ENCODE peak calls at places on chromosome 19, in five cellular contexts. One of them, this sample, is unnamed.

GRCh38 chr19:16366433-16367268 is 42.0 kb downstream of the KLF2 start:
- DNase-seq in GM12865: peak; percentile 92
- DNase-seq in Calu3: no peak
- DNase-seq in HCT116: no peak
- DNase-seq in coronary artery: no peak
- DNase-seq in this sample: no peak

GRCh38 chr19:13859361-13859880 is 17.5 kb upstream of the NANOS3 start:
- DNase-seq in GM12865: no peak
- DNase-seq in HCT116: no peak
- DNase-seq in Calu3: no peak
- DNase-seq in coronary artery: no peak
- DNase-seq in this sample: no peak

GRCh38 chr19:51535535-51535934 is 4.1 kb upstream of the SIGLEC6 start:
- DNase-seq in coronary artery: no peak
- DNase-seq in HCT116: no peak
- DNase-seq in Calu3: no peak
- DNase-seq in GM12865: peak; percentile 17
- DNase-seq in this sample: no peak

GRCh38 chr19:17054746-17055145 is 20.5 kb downstream of the HAUS8 start:
- DNase-seq in HCT116: no peak
- DNase-seq in Calu3: no peak
- DNase-seq in coronary artery: no peak
- DNase-seq in GM12865: no peak
- DNase-seq in this sample: no peak

GRCh38 chr19:5700455-5701092 is 10.5 kb downstream of the RPL36 start:
- DNase-seq in HCT116: no peak
- DNase-seq in Calu3: no peak
- DNase-seq in coronary artery: peak; percentile 61
- DNase-seq in GM12865: peak; percentile 6
- DNase-seq in this sample: no peak

GRCh38 chr19:31574251-31574973 is 225.2 kb upstream of the TSHZ3 start:
- DNase-seq in HCT116: no peak
- DNase-seq in coronary artery: peak; percentile 22
- DNase-seq in GM12865: no peak
- DNase-seq in Calu3: no peak
- DNase-seq in this sample: no peak

GRCh38 chr19:7326105-7326877 is 22.4 kb upstream of the ARHGEF18 start:
- DNase-seq in GM12865: peak; percentile 69
- DNase-seq in coronary artery: no peak
- DNase-seq in HCT116: peak; percentile 39
- DNase-seq in Calu3: no peak
- DNase-seq in this sample: no peak

GRCh38 chr19:681029-681626 is 4.9 kb downstream of the FSTL3 start:
- DNase-seq in Calu3: peak; percentile 81
- DNase-seq in coronary artery: peak; percentile 95
- DNase-seq in HCT116: no peak
- DNase-seq in GM12865: peak; percentile 97
- DNase-seq in this sample: no peak

GRCh38 chr19:19552811-19553210 is 14.7 kb downstream of the CILP2 start:
- DNase-seq in HCT116: no peak
- DNase-seq in coronary artery: no peak
- DNase-seq in GM12865: peak; percentile 52
- DNase-seq in Calu3: peak; percentile 64
- DNase-seq in this sample: no peak

GRCh38 chr19:5338661-5339469 is 1.7 kb downstream of the PTPRS start:
- DNase-seq in HCT116: no peak
- DNase-seq in Calu3: no peak
- DNase-seq in coronary artery: no peak
- DNase-seq in GM12865: no peak
- DNase-seq in this sample: no peak

GRCh38 chr19:29263305-29264080 is 50.5 kb upstream of the UQCRFS1 start:
- DNase-seq in HCT116: no peak
- DNase-seq in Calu3: peak; percentile 73
- DNase-seq in GM12865: peak; percentile 49
- DNase-seq in coronary artery: peak; percentile 64
- DNase-seq in this sample: peak; percentile 46

GRCh38 chr19:46355234-46355990 is 8.5 kb downstream of the PPP5C start:
- DNase-seq in GM12865: no peak
- DNase-seq in HCT116: no peak
- DNase-seq in coronary artery: no peak
- DNase-seq in Calu3: peak; percentile 36
- DNase-seq in this sample: no peak

GRCh38 chr19:4379383-4380253 is 20.7 kb downstream of the SH3GL1 start:
- DNase-seq in GM12865: peak; percentile 72
- DNase-seq in HCT116: no peak
- DNase-seq in Calu3: peak; percentile 66
- DNase-seq in coronary artery: no peak
- DNase-seq in this sample: no peak

GRCh38 chr19:33303791-33304759 is 1.7 kb upstream of the CEBPA start:
- DNase-seq in coronary artery: peak; percentile 72
- DNase-seq in HCT116: no peak
- DNase-seq in Calu3: no peak
- DNase-seq in GM12865: no peak
- DNase-seq in this sample: no peak

GRCh38 chr19:42596391-42597071 is 1.8 kb upstream of the CEACAM8 start:
- DNase-seq in GM12865: peak; percentile 31
- DNase-seq in coronary artery: no peak
- DNase-seq in Calu3: peak; percentile 68
- DNase-seq in HCT116: no peak
- DNase-seq in this sample: peak; percentile 48

GRCh38 chr19:18470153-18470552 is 32.2 kb upstream of the ISYNA1 start:
- DNase-seq in HCT116: no peak
- DNase-seq in coronary artery: no peak
- DNase-seq in GM12865: peak; percentile 56
- DNase-seq in Calu3: peak; percentile 35
- DNase-seq in this sample: no peak

GRCh38 chr19:40542197-40542859 is 34.3 kb upstream of the SHKBP1 start:
- DNase-seq in HCT116: no peak
- DNase-seq in Calu3: no peak
- DNase-seq in coronary artery: peak; percentile 88
- DNase-seq in GM12865: no peak
- DNase-seq in this sample: no peak

GRCh38 chr19:14147797-14148605 is 11.6 kb upstream of the ASF1B start:
- DNase-seq in coronary artery: no peak
- DNase-seq in Calu3: peak; percentile 71
- DNase-seq in GM12865: peak; percentile 50
- DNase-seq in HCT116: peak; percentile 36
- DNase-seq in this sample: peak; percentile 67

GRCh38 chr19:56383826-56384605 is 9.3 kb downstream of the ZNF582 start:
- DNase-seq in HCT116: no peak
- DNase-seq in Calu3: no peak
- DNase-seq in GM12865: no peak
- DNase-seq in coronary artery: no peak
- DNase-seq in this sample: no peak

GRCh38 chr19:4172861-4173473 is 9.4 kb downstream of the SIRT6 start:
- DNase-seq in Calu3: peak; percentile 71
- DNase-seq in coronary artery: no peak
- DNase-seq in HCT116: no peak
- DNase-seq in GM12865: no peak
- DNase-seq in this sample: peak; percentile 85

GRCh38 chr19:49888478-49888901 is 8.2 kb downstream of the IL4I1 start:
- DNase-seq in Calu3: no peak
- DNase-seq in HCT116: no peak
- DNase-seq in GM12865: no peak
- DNase-seq in coronary artery: no peak
- DNase-seq in this sample: no peak

GRCh38 chr19:18097217-18097992 is at the start of gene MAST3:
- DNase-seq in coronary artery: no peak
- DNase-seq in Calu3: peak; percentile 91
- DNase-seq in GM12865: peak; percentile 96
- DNase-seq in HCT116: peak; percentile 61
- DNase-seq in this sample: peak; percentile 68

GRCh38 chr19:15532779-15533521 is 24.6 kb downstream of the CYP4F22 start:
- DNase-seq in Calu3: no peak
- DNase-seq in GM12865: no peak
- DNase-seq in HCT116: peak; percentile 49
- DNase-seq in coronary artery: no peak
- DNase-seq in this sample: no peak

GRCh38 chr19:19822148-19822429 is 539 bp upstream of the ZNF506 start:
- DNase-seq in coronary artery: peak; percentile 75
- DNase-seq in HCT116: no peak
- DNase-seq in Calu3: no peak
- DNase-seq in GM12865: peak; percentile 10
- DNase-seq in this sample: no peak

GRCh38 chr19:44570603-44570983 is 41.1 kb upstream of the CEACAM20 start:
- DNase-seq in coronary artery: no peak
- DNase-seq in HCT116: no peak
- DNase-seq in Calu3: no peak
- DNase-seq in GM12865: no peak
- DNase-seq in this sample: no peak

GRCh38 chr19:18456974-18457373 is 19.0 kb upstream of the ISYNA1 start:
- DNase-seq in coronary artery: no peak
- DNase-seq in Calu3: no peak
- DNase-seq in GM12865: no peak
- DNase-seq in HCT116: no peak
- DNase-seq in this sample: no peak

GRCh38 chr19:10419646-10420443 is 493 bp upstream of the PDE4A start:
- DNase-seq in GM12865: peak; percentile 73
- DNase-seq in Calu3: no peak
- DNase-seq in coronary artery: no peak
- DNase-seq in HCT116: peak; percentile 84
- DNase-seq in this sample: no peak
- TF ChIP-seq CTCF in GM12865: no peak
- TF ChIP-seq CTCF in Calu3: no peak
- TF ChIP-seq CTCF in coronary artery: no peak
- TF ChIP-seq CTCF in HCT116: no peak
- TF ChIP-seq CTCF in this sample: no peak

GRCh38 chr19:38899447-38900219 is at the start of the genes NFKBIB and SIRT2:
- DNase-seq in GM12865: peak; percentile 100
- DNase-seq in Calu3: peak; percentile 99
- DNase-seq in HCT116: peak; percentile 100
- DNase-seq in coronary artery: peak; percentile 100
- DNase-seq in this sample: peak; percentile 96
- TF ChIP-seq CTCF in GM12865: no peak
- TF ChIP-seq CTCF in Calu3: no peak
- TF ChIP-seq CTCF in HCT116: no peak
- TF ChIP-seq CTCF in coronary artery: no peak
- TF ChIP-seq CTCF in this sample: no peak

DNA sequence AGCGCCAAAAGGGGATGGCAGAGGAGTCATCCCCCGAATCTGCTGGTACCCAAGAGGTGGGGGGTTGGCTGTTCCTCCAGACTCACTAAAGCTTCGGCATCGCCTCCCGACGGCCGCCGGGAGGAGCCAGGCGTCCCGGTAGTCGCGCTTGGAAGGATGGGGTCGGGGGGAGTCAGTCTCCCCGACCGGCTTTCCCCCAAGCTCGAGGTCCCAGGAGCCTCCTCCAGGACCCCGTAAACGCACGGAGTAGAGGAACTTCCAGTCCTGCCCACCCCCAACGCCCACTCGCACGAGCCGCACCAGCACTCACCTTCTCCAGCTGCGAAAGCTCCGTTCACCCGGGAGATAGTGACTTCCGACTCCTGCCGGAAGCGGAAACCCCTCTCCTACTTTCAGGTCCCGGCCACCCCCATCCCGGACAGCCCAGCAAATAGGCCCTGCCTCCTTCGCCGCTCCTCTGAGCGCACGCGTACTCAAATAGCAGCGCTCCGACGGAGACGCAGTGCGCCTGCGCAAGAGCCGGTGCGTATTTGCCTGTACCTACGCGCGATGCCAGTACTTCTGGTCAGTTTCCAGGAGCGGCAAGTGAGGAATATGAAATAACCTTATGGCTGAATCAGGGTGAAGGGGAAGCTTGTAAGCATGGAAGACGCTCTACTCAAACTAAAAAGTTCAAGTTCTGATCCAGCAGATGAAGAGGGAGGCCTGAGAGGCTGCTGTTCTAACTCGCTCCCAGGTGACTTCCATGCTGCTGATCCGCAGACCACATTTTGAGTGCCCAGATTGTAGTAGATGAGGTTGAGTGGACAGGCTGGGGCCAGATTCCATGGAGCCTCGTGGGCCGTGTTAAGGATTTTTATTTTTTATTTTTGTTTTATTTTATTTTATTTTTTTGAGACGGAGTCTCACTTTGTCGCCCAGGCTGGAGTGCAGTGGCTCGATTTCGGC is at the start of gene ELOF1:
- DNase-seq in coronary artery: peak; percentile 99
- DNase-seq in GM12865: peak; percentile 99
- DNase-seq in HCT116: peak; percentile 97
- DNase-seq in Calu3: peak; percentile 94
- DNase-seq in this sample: peak; percentile 96
- TF ChIP-seq CTCF in coronary artery: no peak
- TF ChIP-seq CTCF in GM12865: no peak
- TF ChIP-seq CTCF in HCT116: no peak
- TF ChIP-seq CTCF in Calu3: no peak
- TF ChIP-seq CTCF in this sample: no peak

GRCh38 chr19:54391589-54392061 is 23.6 kb upstream of the TTYH1 start:
- DNase-seq in Calu3: peak; percentile 52
- DNase-seq in GM12865: no peak
- DNase-seq in coronary artery: no peak
- DNase-seq in HCT116: no peak
- DNase-seq in this sample: no peak
- TF ChIP-seq CTCF in Calu3: no peak
- TF ChIP-seq CTCF in GM12865: no peak
- TF ChIP-seq CTCF in coronary artery: no peak
- TF ChIP-seq CTCF in HCT116: peak; percentile 47
- TF ChIP-seq CTCF in this sample: no peak